ENCODE peak calls at places on chromosomes 7 and 10, in four cellular contexts. M is Panc1; A is AG09319; T is activated naive CD4-positive, alpha-beta T cell treated with anti-CD3 and anti-CD28 coated beads for 36 hours. C is an unnamed sample.

GRCh38 chr10:77162697-77163096 is 474.9 kb downstream of the KCNMA1 start:
- DNase-seq in A (no peak), M (no peak), T (no peak), C (no peak)

GRCh38 chr10:91479583-91479982 is 69.4 kb downstream of the HECTD2 start:
- DNase-seq in M (no peak), T (no peak), A (no peak), C (no peak)

GRCh38 chr10:102629661-102630614 is 14.3 kb upstream of the TRIM8 start:
- DNase-seq in T (no peak), M (no peak), A (peak), C (no peak)

GRCh38 chr7:146956323-146956722 is 839.7 kb downstream of the CNTNAP2 start:
- DNase-seq in M (no peak), A (no peak), T (no peak), C (no peak)

GRCh38 chr10:78552261-78552811 is 516.4 kb upstream of the ZMIZ1 start:
- DNase-seq in M (no peak), A (no peak), T (no peak), C (no peak)

GRCh38 chr10:94299417-94299816 is 63.3 kb downstream of the NOC3L start:
- DNase-seq in T (peak), A (peak), M (no peak), C (peak)

GRCh38 chr10:26215923-26216576 is 524 bp upstream of the GAD2 start:
- DNase-seq in A (no peak), M (no peak), T (peak), C (peak)

GRCh38 chr7:82443801-82444219 is 233 bp upstream of the CACNA2D1 start:
- DNase-seq in A (peak), T (no peak), M (no peak), C (no peak)

GRCh38 chr10:24897326-24897926 is 55.0 kb downstream of the PRTFDC1 start:
- DNase-seq in A (no peak), M (no peak), T (peak), C (peak)

GRCh38 chr7:20514364-20514763 is 101.1 kb upstream of the ABCB5 start:
- DNase-seq in A (no peak), M (no peak), T (no peak), C (peak)

GRCh38 chr10:73553316-73553715 is 37.8 kb downstream of the USP54 start:
- DNase-seq in A (no peak), M (no peak), T (no peak), C (peak)

GRCh38 chr7:157009170-157009777 is 1.2 kb downstream of the MNX1 start:
- DNase-seq in M (no peak), T (no peak), A (no peak), C (no peak)

GRCh38 chr10:30701471-30702173 is 72.1 kb upstream of the LYZL2 start:
- DNase-seq in A (no peak), T (peak), M (peak), C (no peak)

GRCh38 chr7:120168066-120168465 is 104.9 kb upstream of the KCND2 start:
- DNase-seq in T (no peak), M (no peak), A (peak), C (no peak)

GRCh38 chr7:1404881-1405548 is 54.3 kb downstream of the MICALL2 start:
- DNase-seq in A (no peak), T (no peak), M (no peak), C (no peak)

GRCh38 chr7:32108651-32109050 is 38.4 kb upstream of the PDE1C start:
- DNase-seq in T (no peak), A (no peak), M (no peak), C (no peak)

GRCh38 chr7:56218510-56218909 is 102.3 kb upstream of the NUPR2 start:
- DNase-seq in T (no peak), A (no peak), M (no peak), C (no peak)

GRCh38 chr10:114042895-114043531 is 653 bp upstream of the ADRB1 start:
- DNase-seq in M (no peak), A (no peak), T (no peak), C (no peak)

GRCh38 chr10:137031-137430 is 1.8 kb downstream of the ZMYND11 start:
- DNase-seq in A (no peak), M (no peak), T (peak), C (no peak)

GRCh38 chr7:41709621-41710020 is 6.7 kb upstream of the INHBA start:
- DNase-seq in M (no peak), T (no peak), A (no peak), C (peak)

GRCh38 chr7:149228831-149229471 is 10.5 kb upstream of the ZNF212 start:
- DNase-seq in M (no peak), T (no peak), A (no peak), C (no peak)

GRCh38 chr10:43599333-43599732 is 6.9 kb upstream of the ZNF485 start:
- DNase-seq in M (no peak), A (no peak), T (no peak), C (no peak)

GRCh38 chr7:47940482-47941001 is 7.7 kb downstream of the PKD1L1 start:
- DNase-seq in M (no peak), T (no peak), A (no peak), C (no peak)

GRCh38 chr7:15288746-15289145 is 273.1 kb downstream of the AGMO start:
- DNase-seq in M (no peak), T (no peak), A (no peak), C (no peak)

GRCh38 chr7:130486114-130486962 is 5.5 kb upstream of the MEST start:
- DNase-seq in T (peak), M (peak), A (no peak), C (peak)

GRCh38 chr7:100021297-100021696 is 5.9 kb downstream of the ZKSCAN1 start:
- DNase-seq in A (no peak), T (peak), M (no peak), C (no peak)